ENCODE peak calls at places on chromosomes 12 and 14, in nine cellular contexts. C is mesendoderm; J is cardiac muscle cell; U is astrocyte of the cerebellum; N is pons; X is iris pigment epithelial cell; H is adipocyte; F is progenitor cell of endocrine pancreas; L is stimulated activated CD4-positive, alpha-beta T cell treated with anti-CD3 and anti-CD28 coated beads, Interleukin-4, amount 100 ng/mL, for 1 hour. S is an unnamed sample.

GRCh38 chr12:47274725-47275124 is 195.0 kb upstream of the AMIGO2 start:
- DNase-seq in X (no peak), N (peak), U (no peak), C (no peak), F (no peak), H (no peak), L (no peak), J (no peak), S (no peak)

GRCh38 chr14:53391631-53392030 is 238.5 kb upstream of the DDHD1 start:
- DNase-seq in L (no peak), H (peak), J (no peak), U (peak), N (no peak), F (no peak), X (peak), C (no peak), S (no peak)

GRCh38 chr14:89165189-89165809 is 251.7 kb downstream of the FOXN3 start:
- DNase-seq in C (no peak), H (no peak), U (no peak), X (no peak), N (peak), J (no peak), L (no peak), F (no peak), S (no peak)

GRCh38 chr12:26281320-26281719 is 85.9 kb downstream of the SSPN start:
- DNase-seq in J (no peak), X (peak), L (no peak), C (no peak), F (no peak), U (no peak), N (no peak), H (peak), S (no peak)

GRCh38 chr12:44078273-44078672 is 242.4 kb downstream of the TMEM117 start:
- DNase-seq in J (no peak), X (no peak), H (no peak), N (no peak), U (no peak), L (no peak), F (no peak), C (no peak), S (no peak)

GRCh38 chr14:64763801-64764511 is 59.7 kb downstream of the PLEKHG3 start:
- DNase-seq in U (no peak), N (no peak), X (peak), J (no peak), C (peak), H (peak), F (no peak), L (no peak), S (no peak)

GRCh38 chr12:105562727-105563072 is 232.2 kb downstream of the C12orf75 start:
- DNase-seq in N (no peak), L (no peak), X (no peak), J (no peak), H (no peak), F (no peak), C (no peak), U (no peak), S (no peak)

GRCh38 chr14:77151918-77152588 is 10.5 kb upstream of the ZDHHC22 start:
- DNase-seq in J (no peak), N (peak), C (no peak), U (no peak), X (peak), H (peak), L (no peak), F (no peak), S (no peak)

GRCh38 chr12:32032205-32032810 is 73.1 kb downstream of the RESF1 start:
- DNase-seq in L (no peak), C (peak), N (no peak), J (peak), H (no peak), U (no peak), F (no peak), X (peak), S (no peak)

GRCh38 chr12:93662961-93663728 is 14.0 kb upstream of the CRADD start:
- DNase-seq in C (no peak), H (peak), J (no peak), N (no peak), U (no peak), F (no peak), X (peak), L (no peak), S (no peak)

GRCh38 chr12:52774629-52775250 is 2.4 kb downstream of the KRT76 start:
- DNase-seq in X (no peak), L (no peak), C (no peak), F (no peak), H (no peak), U (no peak), N (no peak), J (no peak), S (no peak)

GRCh38 chr12:30613119-30613830 is 82.4 kb downstream of the IPO8 start:
- DNase-seq in N (no peak), C (no peak), H (peak), U (no peak), F (no peak), L (no peak), X (peak), J (no peak), S (no peak)

GRCh38 chr12:21649034-21649433 is 8.6 kb downstream of the LDHB start:
- DNase-seq in N (no peak), X (no peak), U (no peak), C (no peak), L (no peak), J (no peak), F (no peak), H (no peak), S (no peak)

GRCh38 chr12:2492166-2492705 is 302.5 kb upstream of the FKBP4 start:
- DNase-seq in H (no peak), X (no peak), N (no peak), F (no peak), J (no peak), C (no peak), U (no peak), L (no peak), S (no peak)

GRCh38 chr12:102216086-102216691 is 18.6 kb upstream of the PMCH start:
- DNase-seq in U (peak), J (no peak), N (no peak), H (peak), X (peak), F (no peak), L (no peak), C (no peak), S (no peak)

GRCh38 chr14:25431211-25432076 is 381.5 kb upstream of the STXBP6 start:
- DNase-seq in L (no peak), J (peak), N (peak), U (no peak), F (peak), H (no peak), C (peak), X (peak), S (no peak)

GRCh38 chr14:101024686-101025085 is 121.2 kb upstream of the RTL1 start:
- DNase-seq in X (no peak), H (no peak), N (no peak), F (no peak), C (no peak), J (no peak), L (no peak), U (no peak), S (no peak)

GRCh38 chr12:12870454-12870853 is 20.9 kb upstream of the GPRC5A start:
- DNase-seq in J (no peak), F (no peak), X (peak), C (peak), H (peak), N (no peak), L (no peak), U (peak), S (no peak)

S was measured in vagina.